ENCODE peak calls at places on chromosomes 5 and 9, in five cellular contexts. One of them, this sample, is unnamed.

GRCh38 chr5:33843579-33843978 is 48.2 kb downstream of the ADAMTS12 start:
- DNase-seq in Peyer's patch: no peak
- DNase-seq in ovary: no peak
- DNase-seq in colonic mucosa: no peak
- DNase-seq in AG04450: no peak
- DNase-seq in this sample: peak

GRCh38 chr5:75734913-75735789 is 17.9 kb upstream of the POC5 start:
- DNase-seq in colonic mucosa: peak
- DNase-seq in Peyer's patch: peak
- DNase-seq in ovary: no peak
- DNase-seq in AG04450: no peak
- DNase-seq in this sample: no peak

GRCh38 chr5:111563041-111563822 is 50.9 kb upstream of the STARD4 start:
- DNase-seq in ovary: no peak
- DNase-seq in colonic mucosa: no peak
- DNase-seq in Peyer's patch: no peak
- DNase-seq in AG04450: peak
- DNase-seq in this sample: peak

GRCh38 chr5:146079695-146080361 is 25.5 kb downstream of the PLAC8L1 start:
- DNase-seq in ovary: no peak
- DNase-seq in Peyer's patch: no peak
- DNase-seq in colonic mucosa: no peak
- DNase-seq in AG04450: no peak
- DNase-seq in this sample: no peak

GRCh38 chr5:1380910-1381309 is 36.0 kb upstream of the CLPTM1L start:
- DNase-seq in ovary: no peak
- DNase-seq in Peyer's patch: no peak
- DNase-seq in colonic mucosa: no peak
- DNase-seq in AG04450: no peak
- DNase-seq in this sample: no peak

GRCh38 chr5:140926211-140926902 is at the start of gene PCDHAC1:
- DNase-seq in AG04450: no peak
- DNase-seq in colonic mucosa: peak
- DNase-seq in Peyer's patch: peak
- DNase-seq in ovary: peak
- DNase-seq in this sample: no peak

GRCh38 chr5:173878224-173878967 is 9.8 kb upstream of the CPEB4 start:
- DNase-seq in colonic mucosa: no peak
- DNase-seq in Peyer's patch: no peak
- DNase-seq in AG04450: no peak
- DNase-seq in ovary: peak
- DNase-seq in this sample: no peak

GRCh38 chr9:113599647-113600476 is 136.3 kb downstream of the RGS3 start:
- DNase-seq in Peyer's patch: no peak
- DNase-seq in ovary: peak
- DNase-seq in AG04450: no peak
- DNase-seq in colonic mucosa: no peak
- DNase-seq in this sample: no peak

GRCh38 chr5:179755022-179755421 is 22.4 kb downstream of the MAML1 start:
- DNase-seq in ovary: no peak
- DNase-seq in Peyer's patch: peak
- DNase-seq in colonic mucosa: no peak
- DNase-seq in AG04450: no peak
- DNase-seq in this sample: no peak

GRCh38 chr9:81771606-81772005 is 82.3 kb upstream of the TLE1 start:
- DNase-seq in AG04450: no peak
- DNase-seq in Peyer's patch: no peak
- DNase-seq in ovary: no peak
- DNase-seq in colonic mucosa: no peak
- DNase-seq in this sample: no peak

GRCh38 chr5:6995115-6995514 is 281.9 kb downstream of the TENT4A start:
- DNase-seq in AG04450: no peak
- DNase-seq in colonic mucosa: no peak
- DNase-seq in ovary: no peak
- DNase-seq in Peyer's patch: no peak
- DNase-seq in this sample: no peak

GRCh38 chr9:125568616-125569015 is 138.4 kb downstream of the MAPKAP1 start:
- DNase-seq in colonic mucosa: no peak
- DNase-seq in Peyer's patch: no peak
- DNase-seq in ovary: no peak
- DNase-seq in AG04450: no peak
- DNase-seq in this sample: no peak

GRCh38 chr5:72597456-72597948 is 90.3 kb upstream of the ZNF366 start:
- DNase-seq in Peyer's patch: no peak
- DNase-seq in colonic mucosa: no peak
- DNase-seq in ovary: no peak
- DNase-seq in AG04450: peak
- DNase-seq in this sample: peak

GRCh38 chr5:1733369-1733768 is 66.3 kb downstream of the MRPL36 start:
- DNase-seq in ovary: no peak
- DNase-seq in colonic mucosa: peak
- DNase-seq in Peyer's patch: no peak
- DNase-seq in AG04450: no peak
- DNase-seq in this sample: no peak

GRCh38 chr9:113464672-113465271 is 1.2 kb downstream of the RGS3 start:
- DNase-seq in Peyer's patch: no peak
- DNase-seq in ovary: no peak
- DNase-seq in colonic mucosa: no peak
- DNase-seq in AG04450: no peak
- DNase-seq in this sample: no peak

GRCh38 chr9:14313378-14313940 is 482 bp downstream of the NFIB start:
- DNase-seq in Peyer's patch: no peak
- DNase-seq in ovary: no peak
- DNase-seq in colonic mucosa: peak
- DNase-seq in AG04450: no peak
- DNase-seq in this sample: no peak

GRCh38 chr9:13597427-13597826 is 317.9 kb upstream of the MPDZ start:
- DNase-seq in Peyer's patch: no peak
- DNase-seq in ovary: no peak
- DNase-seq in colonic mucosa: no peak
- DNase-seq in AG04450: no peak
- DNase-seq in this sample: no peak

GRCh38 chr5:122845253-122846050 is at the start of gene SNX24:
- DNase-seq in AG04450: peak
- DNase-seq in ovary: peak
- DNase-seq in colonic mucosa: peak
- DNase-seq in Peyer's patch: peak
- DNase-seq in this sample: no peak

GRCh38 chr5:82603280-82603987 is 325.3 kb upstream of the RPS23 start:
- DNase-seq in AG04450: no peak
- DNase-seq in colonic mucosa: no peak
- DNase-seq in Peyer's patch: no peak
- DNase-seq in ovary: no peak
- DNase-seq in this sample: no peak

GRCh38 chr5:7762267-7762666 is 88.7 kb downstream of the CFAP90 start:
- DNase-seq in colonic mucosa: no peak
- DNase-seq in AG04450: no peak
- DNase-seq in Peyer's patch: no peak
- DNase-seq in ovary: no peak
- DNase-seq in this sample: no peak

GRCh38 chr9:106945727-106946690 is 83.0 kb downstream of the ZNF462 start:
- DNase-seq in Peyer's patch: no peak
- DNase-seq in colonic mucosa: no peak
- DNase-seq in ovary: no peak
- DNase-seq in AG04450: peak
- DNase-seq in this sample: peak

GRCh38 chr5:181171782-181172181 is 24.4 kb downstream of the OR2V2 start:
- DNase-seq in Peyer's patch: no peak
- DNase-seq in AG04450: no peak
- DNase-seq in ovary: no peak
- DNase-seq in colonic mucosa: no peak
- DNase-seq in this sample: no peak

GRCh38 chr5:181167814-181168488 is 20.6 kb downstream of the OR2V2 start:
- DNase-seq in AG04450: no peak
- DNase-seq in ovary: no peak
- DNase-seq in Peyer's patch: no peak
- DNase-seq in colonic mucosa: peak
- DNase-seq in this sample: no peak

GRCh38 chr5:181170996-181171395 is 23.6 kb downstream of the OR2V2 start:
- DNase-seq in ovary: no peak
- DNase-seq in Peyer's patch: peak
- DNase-seq in colonic mucosa: no peak
- DNase-seq in AG04450: no peak
- DNase-seq in this sample: no peak

GRCh38 chr5:181168595-181169118 is 21.3 kb downstream of the OR2V2 start:
- DNase-seq in AG04450: no peak
- DNase-seq in Peyer's patch: no peak
- DNase-seq in ovary: no peak
- DNase-seq in colonic mucosa: no peak
- DNase-seq in this sample: no peak

DNA sequence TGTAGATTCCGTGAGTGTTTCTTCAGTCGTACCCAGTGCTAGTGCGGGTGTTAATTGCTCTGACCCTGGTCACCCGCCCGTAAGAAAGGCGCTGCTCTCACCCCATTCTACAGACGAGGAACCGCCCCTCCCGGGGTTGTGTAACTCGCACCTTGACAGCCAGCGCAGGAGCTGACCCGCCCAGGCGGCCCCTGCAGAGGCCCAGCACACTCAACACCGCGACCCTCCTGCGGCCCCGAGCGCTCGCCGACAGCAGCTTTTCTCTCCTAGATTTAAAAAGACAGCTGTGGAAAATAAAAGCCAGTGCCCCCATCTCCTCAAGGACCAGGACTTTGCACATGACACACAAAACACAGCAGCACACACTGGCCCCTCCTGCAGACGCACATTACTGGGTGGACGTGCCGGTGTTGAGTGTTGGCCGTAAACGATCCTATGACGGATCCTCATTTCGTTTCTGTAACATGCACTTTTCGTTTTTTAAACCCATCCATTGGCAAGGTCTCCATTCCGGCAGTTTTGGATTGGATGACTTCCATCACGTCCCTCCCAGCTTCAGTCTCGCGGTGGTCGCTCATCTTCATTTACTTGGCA is 22.9 kb downstream of the OR2V2 start:
- DNase-seq in ovary: no peak
- DNase-seq in AG04450: no peak
- DNase-seq in Peyer's patch: peak
- DNase-seq in colonic mucosa: peak
- DNase-seq in this sample: no peak
- H3K4me3 ChIP-seq in ovary: no peak
- H3K4me3 ChIP-seq in AG04450: peak
- H3K4me3 ChIP-seq in Peyer's patch: no peak
- H3K4me3 ChIP-seq in colonic mucosa: peak
- H3K4me3 ChIP-seq in this sample: peak

GRCh38 chr5:94968507-94969095 is 316.3 kb downstream of the MCTP1 start:
- DNase-seq in Peyer's patch: no peak
- DNase-seq in ovary: no peak
- DNase-seq in AG04450: peak
- DNase-seq in colonic mucosa: no peak
- DNase-seq in this sample: peak
- TF ChIP-seq CTCF in Peyer's patch: peak
- TF ChIP-seq CTCF in ovary: no peak
- TF ChIP-seq CTCF in AG04450: peak
- TF ChIP-seq CTCF in colonic mucosa: peak
- TF ChIP-seq CTCF in this sample: peak

GRCh38 chr5:178123094-178123986 is 7.5 kb upstream of the RMND5B start:
- DNase-seq in colonic mucosa: no peak
- DNase-seq in ovary: no peak
- DNase-seq in AG04450: no peak
- DNase-seq in Peyer's patch: no peak
- DNase-seq in this sample: no peak
- H3K4me3 ChIP-seq in colonic mucosa: no peak
- H3K4me3 ChIP-seq in ovary: no peak
- H3K4me3 ChIP-seq in AG04450: no peak
- H3K4me3 ChIP-seq in Peyer's patch: no peak
- H3K4me3 ChIP-seq in this sample: no peak

GRCh38 chr5:139137703-139138102 is 60.5 kb downstream of the SIL1 start:
- DNase-seq in colonic mucosa: no peak
- DNase-seq in Peyer's patch: no peak
- DNase-seq in AG04450: no peak
- DNase-seq in ovary: no peak
- DNase-seq in this sample: no peak
- TF ChIP-seq CTCF in colonic mucosa: no peak
- TF ChIP-seq CTCF in Peyer's patch: no peak
- TF ChIP-seq CTCF in AG04450: peak
- TF ChIP-seq CTCF in ovary: no peak
- TF ChIP-seq CTCF in this sample: no peak

GRCh38 chr9:130443840-130444492 is 795 bp upstream of the ASS1 start:
- DNase-seq in colonic mucosa: peak
- DNase-seq in AG04450: no peak
- DNase-seq in ovary: peak
- DNase-seq in Peyer's patch: no peak
- DNase-seq in this sample: no peak
- H3K4me3 ChIP-seq in colonic mucosa: peak
- H3K4me3 ChIP-seq in AG04450: peak
- H3K4me3 ChIP-seq in ovary: peak
- H3K4me3 ChIP-seq in Peyer's patch: no peak
- H3K4me3 ChIP-seq in this sample: no peak

DNA sequence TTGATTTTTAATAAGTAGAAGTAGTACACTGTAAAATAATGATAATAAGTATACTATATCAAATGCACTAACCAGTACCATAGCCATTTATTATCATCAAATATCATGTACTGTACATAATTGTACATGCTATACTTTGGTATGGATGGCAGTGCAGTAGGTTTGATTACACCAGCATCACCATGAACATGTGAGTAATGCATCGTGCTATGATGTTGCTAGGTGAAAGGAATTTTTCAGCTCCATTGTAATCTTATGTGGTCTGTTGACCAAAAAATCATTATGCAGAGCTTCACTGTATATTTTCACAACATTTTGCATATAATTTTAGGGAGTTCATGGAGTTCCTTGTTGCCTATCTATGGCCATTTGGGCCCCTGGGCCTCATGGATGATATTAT is 72.2 kb upstream of the HMHB1 start:
- DNase-seq in colonic mucosa: no peak
- DNase-seq in Peyer's patch: no peak
- DNase-seq in AG04450: no peak
- DNase-seq in ovary: no peak
- DNase-seq in this sample: no peak
- TF ChIP-seq CTCF in colonic mucosa: no peak
- TF ChIP-seq CTCF in Peyer's patch: no peak
- TF ChIP-seq CTCF in AG04450: no peak
- TF ChIP-seq CTCF in ovary: no peak
- TF ChIP-seq CTCF in this sample: no peak

GRCh38 chr5:134547999-134548626 is 22.6 kb downstream of the JADE2 start:
- DNase-seq in ovary: no peak
- DNase-seq in colonic mucosa: no peak
- DNase-seq in AG04450: no peak
- DNase-seq in Peyer's patch: no peak
- DNase-seq in this sample: no peak
- H3K4me3 ChIP-seq in ovary: no peak
- H3K4me3 ChIP-seq in colonic mucosa: no peak
- H3K4me3 ChIP-seq in AG04450: no peak
- H3K4me3 ChIP-seq in Peyer's patch: no peak
- H3K4me3 ChIP-seq in this sample: no peak

GRCh38 chr5:135881244-135881643 is 14.4 kb downstream of the IL9 start:
- DNase-seq in AG04450: no peak
- DNase-seq in Peyer's patch: no peak
- DNase-seq in colonic mucosa: no peak
- DNase-seq in ovary: no peak
- DNase-seq in this sample: no peak

GRCh38 chr5:135885031-135885430 is 10.6 kb downstream of the IL9 start:
- DNase-seq in AG04450: no peak
- DNase-seq in Peyer's patch: no peak
- DNase-seq in colonic mucosa: no peak
- DNase-seq in ovary: no peak
- DNase-seq in this sample: no peak

GRCh38 chr5:135880801-135881200 is 14.8 kb downstream of the IL9 start:
- DNase-seq in AG04450: no peak
- DNase-seq in Peyer's patch: no peak
- DNase-seq in colonic mucosa: no peak
- DNase-seq in ovary: no peak
- DNase-seq in this sample: no peak

GRCh38 chr5:135883026-135883425 is 12.6 kb downstream of the IL9 start:
- DNase-seq in colonic mucosa: no peak
- DNase-seq in Peyer's patch: no peak
- DNase-seq in AG04450: no peak
- DNase-seq in ovary: no peak
- DNase-seq in this sample: no peak

GRCh38 chr5:135883441-135883840 is 12.2 kb downstream of the IL9 start:
- DNase-seq in colonic mucosa: no peak
- DNase-seq in ovary: no peak
- DNase-seq in AG04450: no peak
- DNase-seq in Peyer's patch: no peak
- DNase-seq in this sample: no peak
- TF ChIP-seq CTCF in colonic mucosa: no peak
- TF ChIP-seq CTCF in ovary: no peak
- TF ChIP-seq CTCF in AG04450: peak
- TF ChIP-seq CTCF in Peyer's patch: no peak
- TF ChIP-seq CTCF in this sample: no peak

This sample was measured in AG04449.